ENCODE peak calls at places on chromosome 18, in nine cellular contexts. V is CD4-positive, alpha-beta T cell; Q is CD4-positive, alpha-beta memory T cell; B is esophagus muscularis mucosa; O is tibial nerve; C is left ventricle myocardium inferior; P is fibroblast of lung; U is IMR-90; S is BE2C. I is an unnamed sample. For H3K27me3, the result is how much of the 10 kb centered on the place peaks cover.

GRCh38 chr18:54616220-54616848 is 25.3 kb downstream of the DYNAP start:
- DNase-seq in Q (no peak), C (no peak), P (no peak), O (no peak), S (no peak), B (no peak), U (no peak), V (no peak), I (no peak)

GRCh38 chr18:67301592-67301991 is 214.9 kb downstream of the DSEL start:
- DNase-seq in C (no peak), P (peak), Q (no peak), U (peak), V (no peak), O (no peak), S (no peak), B (no peak), I (no peak)

GRCh38 chr18:60358516-60358915 is 14.1 kb downstream of the MC4R start:
- DNase-seq in S (no peak), C (no peak), P (peak), B (no peak), Q (no peak), O (no peak), V (no peak), U (peak), I (no peak)

GRCh38 chr18:55321268-55322175 is 266.5 kb downstream of the TCF4 start:
- DNase-seq in B (peak), U (peak), C (peak), V (no peak), S (peak), P (peak), Q (no peak), O (peak), I (peak)

GRCh38 chr18:59308201-59309014 is 10.0 kb downstream of the CPLX4 start:
- DNase-seq in Q (peak), V (peak), B (no peak), P (peak), O (peak), S (peak), U (peak), C (peak), I (no peak)

GRCh38 chr18:7980661-7981060 is 413.5 kb downstream of the PTPRM start:
- DNase-seq in S (no peak), B (no peak), O (no peak), C (no peak), P (no peak), V (no peak), Q (no peak), U (no peak), I (no peak)

GRCh38 chr18:35444636-35445035 is 53.1 kb downstream of the INO80C start:
- DNase-seq in V (no peak), O (no peak), S (no peak), B (no peak), C (no peak), Q (no peak), U (no peak), P (no peak), I (no peak)

GRCh38 chr18:63001861-63002260 is 286.5 kb downstream of the PHLPP1 start:
- DNase-seq in U (no peak), Q (no peak), C (no peak), S (no peak), B (peak), O (no peak), P (no peak), V (no peak), I (no peak)

GRCh38 chr18:64017870-64018269 is 48.0 kb downstream of the SERPINB8 start:
- DNase-seq in C (no peak), V (no peak), U (peak), Q (no peak), O (no peak), B (no peak), P (peak), S (no peak), I (no peak)

GRCh38 chr18:832085-832681 is 20.1 kb upstream of the YES1 start:
- DNase-seq in Q (no peak), P (no peak), S (peak), V (no peak), U (no peak), O (no peak), C (peak), B (no peak), I (no peak)

GRCh38 chr18:7950380-7951143 is 383.4 kb downstream of the PTPRM start:
- DNase-seq in U (peak), V (no peak), P (peak), O (no peak), S (no peak), Q (peak), C (no peak), B (no peak), I (no peak)

GRCh38 chr18:57727952-57728807 is 74.9 kb downstream of the ATP8B1 start:
- DNase-seq in P (peak), V (no peak), U (peak), Q (no peak), S (no peak), O (no peak), C (no peak), B (no peak), I (no peak)

GRCh38 chr18:55102508-55102907 is 143.2 kb upstream of the CCDC68 start:
- DNase-seq in B (peak), Q (no peak), C (no peak), V (no peak), U (no peak), O (no peak), P (no peak), S (no peak), I (no peak)

GRCh38 chr18:13381907-13382682 is 163.5 kb downstream of the LDLRAD4 start:
- DNase-seq in O (peak), U (peak), P (peak), V (peak), C (peak), Q (peak), S (no peak), B (no peak), I (peak)

GRCh38 chr18:41871229-41872000 is 83.6 kb upstream of the PIK3C3 start:
- DNase-seq in P (no peak), V (no peak), U (no peak), C (no peak), O (no peak), S (no peak), Q (no peak), B (no peak), I (no peak)

GRCh38 chr18:10168477-10168876 is 254.7 kb downstream of the VAPA start:
- DNase-seq in O (no peak), S (no peak), Q (no peak), P (no peak), U (no peak), C (no peak), B (peak), V (no peak), I (no peak)

GRCh38 chr18:23721711-23722479 is 32.6 kb downstream of the LAMA3 start:
- DNase-seq in C (no peak), Q (no peak), S (no peak), O (no peak), V (no peak), B (no peak), P (no peak), U (peak), I (no peak)

GRCh38 chr18:55763805-55764204 is 175.8 kb upstream of the TCF4 start:
- DNase-seq in P (no peak), V (no peak), B (peak), S (peak), Q (no peak), C (no peak), O (no peak), U (peak), I (no peak)

GRCh38 chr18:22483407-22483806 is 65.7 kb upstream of the CTAGE1 start:
- DNase-seq in Q (no peak), S (no peak), U (no peak), C (no peak), B (no peak), V (no peak), P (no peak), O (no peak), I (no peak)

GRCh38 chr18:63410792-63411191 is 11.5 kb downstream of the VPS4B start:
- DNase-seq in V (no peak), P (peak), S (no peak), B (no peak), O (no peak), C (no peak), Q (no peak), U (peak), I (no peak)

GRCh38 chr18:51273435-51273834 is 76.0 kb upstream of the MEX3C start:
- DNase-seq in U (no peak), P (no peak), Q (no peak), S (no peak), V (no peak), C (no peak), B (no peak), O (no peak), I (no peak)

GRCh38 chr18:68440433-68440832 is 274.5 kb downstream of the TMX3 start:
- DNase-seq in S (no peak), B (no peak), Q (no peak), V (no peak), O (no peak), U (no peak), C (no peak), P (no peak), I (no peak)

GRCh38 chr18:3808985-3809780 is 359.2 kb downstream of the TGIF1 start:
- DNase-seq in Q (no peak), S (no peak), P (no peak), U (no peak), C (no peak), V (no peak), B (no peak), O (no peak), I (no peak)

GRCh38 chr18:11728247-11728646 is 39.2 kb downstream of the GNAL start:
- DNase-seq in S (no peak), Q (no peak), P (peak), O (no peak), C (no peak), B (no peak), U (no peak), V (no peak), I (no peak)
- H3K27me3 ChIP-seq in S (under half), Q (under half), P (under half), O (under half), C (under half), B (under half), U (under half), V (under half), I (under half)

DNA sequence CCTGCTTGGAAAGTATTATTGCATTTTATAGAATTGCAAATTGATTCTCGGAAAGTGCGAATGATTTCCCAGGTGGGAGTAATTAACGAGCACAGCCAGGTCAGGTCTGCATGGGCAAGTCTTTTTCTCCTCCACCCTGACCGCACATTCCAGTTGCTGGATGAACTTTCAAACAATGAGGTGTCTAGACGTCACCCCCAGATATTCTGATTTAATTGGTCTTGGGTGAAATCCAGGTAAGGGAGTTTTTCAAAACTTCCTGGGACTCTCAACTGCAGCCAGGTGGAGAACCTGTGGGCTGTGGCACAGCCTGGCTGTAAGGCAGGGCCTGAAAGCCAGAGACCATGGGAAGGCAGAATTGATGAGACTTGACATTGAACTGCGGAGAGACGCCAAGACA is 15.9 kb upstream of the RNF152 start:
- DNase-seq in B (peak), P (no peak), V (no peak), S (no peak), O (no peak), U (no peak), C (no peak), Q (no peak), I (no peak)
- H3K27me3 ChIP-seq in B (under half), P (under half), V (under half), S (under half), O (under half), U (under half), C (under half), Q (under half), I (under half)

DNA sequence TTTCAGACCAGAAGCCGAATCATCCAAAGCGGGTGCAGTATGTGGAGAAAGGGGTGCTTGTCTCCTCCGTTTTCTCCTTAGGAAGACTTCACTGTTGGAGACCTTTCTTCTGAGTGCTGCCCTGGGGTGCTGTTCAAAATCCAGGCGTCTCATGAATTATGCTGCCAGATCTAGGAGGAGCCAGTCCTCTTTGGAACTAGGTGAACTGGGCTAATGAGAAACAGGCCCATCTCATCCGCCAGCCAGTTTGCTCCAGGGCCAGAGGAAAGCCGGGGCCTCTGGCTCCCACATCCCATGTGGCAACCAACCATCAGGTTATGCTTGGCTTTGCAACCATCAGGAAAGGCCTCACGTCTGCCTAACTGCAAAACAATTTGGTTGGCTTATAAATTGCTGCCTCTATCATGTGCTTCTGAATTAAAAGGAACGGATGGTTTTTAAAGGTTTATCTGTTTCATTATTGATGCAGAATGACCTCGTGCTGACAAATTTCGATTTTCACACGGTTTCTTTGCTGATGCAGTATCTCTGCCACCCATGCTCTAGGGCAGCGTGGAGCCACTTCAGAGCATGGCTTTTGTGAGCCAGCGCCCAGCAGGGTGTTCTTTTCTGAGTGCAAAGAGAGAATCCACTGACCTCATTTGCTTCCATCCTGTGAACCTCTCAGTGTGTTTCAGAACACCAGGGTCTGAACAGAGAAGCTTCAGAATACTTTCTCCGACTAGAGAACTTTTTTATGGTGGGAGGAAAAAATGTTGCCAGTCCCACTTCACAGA is 142.9 kb upstream of the L3MBTL4 start:
- DNase-seq in Q (no peak), B (peak), V (no peak), P (no peak), S (peak), O (peak), C (no peak), U (no peak), I (no peak)
- H3K27me3 ChIP-seq in Q (under half), B (under half), V (under half), P (under half), S (under half), O (under half), C (under half), U (under half), I (under half)

DNA sequence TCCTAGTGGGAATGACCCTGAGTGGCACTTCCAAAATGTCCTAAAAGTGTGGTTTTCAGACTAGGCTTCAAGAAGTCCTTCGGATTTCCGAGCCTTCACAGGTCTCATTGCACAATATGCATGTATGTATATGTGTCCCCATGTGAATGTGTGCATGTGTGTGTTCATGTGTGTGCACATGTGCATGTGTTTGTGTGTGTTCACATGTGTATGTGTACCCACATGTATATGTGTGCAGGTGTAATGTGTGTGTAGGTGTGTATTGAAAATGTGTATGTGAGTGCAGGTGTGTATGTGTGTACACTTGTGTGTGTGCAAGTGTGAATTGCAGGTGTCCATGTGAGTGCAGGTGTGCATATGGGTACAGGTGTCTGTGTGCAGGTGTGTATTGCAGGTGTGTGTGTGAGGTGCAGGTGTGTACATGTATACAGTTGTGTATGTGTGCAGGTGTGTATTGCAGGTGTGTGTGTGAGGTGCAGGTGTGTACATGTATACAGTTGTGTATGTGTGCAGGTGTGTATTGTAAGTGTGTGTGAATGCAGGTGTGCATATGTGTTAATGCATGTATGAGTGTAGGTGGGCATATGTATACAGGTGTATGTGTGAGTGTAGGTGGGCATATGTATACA is 124.4 kb upstream of the EPB41L3 start:
- DNase-seq in O (no peak), C (no peak), U (no peak), P (no peak), V (no peak), Q (no peak), S (no peak), B (no peak), I (no peak)
- H3K27me3 ChIP-seq in O (under half), C (under half), U (under half), P (under half), V (under half), Q (under half), S (under half), B (under half), I (under half)

GRCh38 chr18:47669815-47670214 is 260.6 kb downstream of the SMAD2 start:
- DNase-seq in Q (no peak), B (no peak), S (no peak), P (no peak), U (no peak), C (no peak), V (no peak), O (no peak), I (no peak)
- H3K27me3 ChIP-seq in Q (under half), B (under half), S (under half), P (under half), U (under half), C (half or more), V (under half), O (under half), I (under half)